ENCODE peak calls at places on chromosomes 2 and 18, in five cellular contexts. One of them, this sample, is unnamed.

GRCh38 chr2:208985644-208986043 is 438.2 kb upstream of the MAP2 start:
- DNase-seq in T-cell: no peak
- DNase-seq in GM20000: no peak
- DNase-seq in stimulated activated CD8-positive, alpha-beta memory T cell treated with anti-CD3 and anti-CD28 coated beads, Interleukin-12 subunit alpha, Interleukin-12 subunit beta, amount 100 ng/mL, for 4 hours: no peak
- DNase-seq in prostate gland: no peak
- DNase-seq in this sample: no peak

GRCh38 chr2:36871068-36871707 is 95.1 kb downstream of the STRN start:
- DNase-seq in GM20000: no peak
- DNase-seq in prostate gland: no peak
- DNase-seq in stimulated activated CD8-positive, alpha-beta memory T cell treated with anti-CD3 and anti-CD28 coated beads, Interleukin-12 subunit alpha, Interleukin-12 subunit beta, amount 100 ng/mL, for 4 hours: no peak
- DNase-seq in T-cell: no peak
- DNase-seq in this sample: no peak

GRCh38 chr2:39243469-39244123 is at the start of gene CDKL4:
- DNase-seq in prostate gland: no peak
- DNase-seq in T-cell: peak
- DNase-seq in stimulated activated CD8-positive, alpha-beta memory T cell treated with anti-CD3 and anti-CD28 coated beads, Interleukin-12 subunit alpha, Interleukin-12 subunit beta, amount 100 ng/mL, for 4 hours: peak
- DNase-seq in GM20000: peak
- DNase-seq in this sample: no peak

GRCh38 chr2:127174176-127174575 is 45.9 kb downstream of the CYP27C1 start:
- DNase-seq in T-cell: no peak
- DNase-seq in stimulated activated CD8-positive, alpha-beta memory T cell treated with anti-CD3 and anti-CD28 coated beads, Interleukin-12 subunit alpha, Interleukin-12 subunit beta, amount 100 ng/mL, for 4 hours: no peak
- DNase-seq in GM20000: peak
- DNase-seq in prostate gland: no peak
- DNase-seq in this sample: no peak

GRCh38 chr18:75643083-75643482 is 215.6 kb upstream of the SMIM21 start:
- DNase-seq in T-cell: no peak
- DNase-seq in GM20000: no peak
- DNase-seq in prostate gland: no peak
- DNase-seq in stimulated activated CD8-positive, alpha-beta memory T cell treated with anti-CD3 and anti-CD28 coated beads, Interleukin-12 subunit alpha, Interleukin-12 subunit beta, amount 100 ng/mL, for 4 hours: no peak
- DNase-seq in this sample: no peak

GRCh38 chr2:67322361-67323001 is 74.7 kb upstream of the ETAA1 start:
- DNase-seq in stimulated activated CD8-positive, alpha-beta memory T cell treated with anti-CD3 and anti-CD28 coated beads, Interleukin-12 subunit alpha, Interleukin-12 subunit beta, amount 100 ng/mL, for 4 hours: no peak
- DNase-seq in GM20000: no peak
- DNase-seq in prostate gland: no peak
- DNase-seq in T-cell: no peak
- DNase-seq in this sample: peak

GRCh38 chr18:58061349-58061748 is 17.3 kb downstream of the NEDD4L start:
- DNase-seq in T-cell: no peak
- DNase-seq in prostate gland: no peak
- DNase-seq in GM20000: no peak
- DNase-seq in stimulated activated CD8-positive, alpha-beta memory T cell treated with anti-CD3 and anti-CD28 coated beads, Interleukin-12 subunit alpha, Interleukin-12 subunit beta, amount 100 ng/mL, for 4 hours: no peak
- DNase-seq in this sample: no peak

GRCh38 chr2:174492963-174493431 is 6.2 kb upstream of the GPR155 start:
- DNase-seq in stimulated activated CD8-positive, alpha-beta memory T cell treated with anti-CD3 and anti-CD28 coated beads, Interleukin-12 subunit alpha, Interleukin-12 subunit beta, amount 100 ng/mL, for 4 hours: peak
- DNase-seq in T-cell: peak
- DNase-seq in GM20000: peak
- DNase-seq in prostate gland: no peak
- DNase-seq in this sample: no peak

GRCh38 chr2:216932806-216933579 is 73.1 kb upstream of the TNP1 start:
- DNase-seq in T-cell: no peak
- DNase-seq in prostate gland: no peak
- DNase-seq in GM20000: no peak
- DNase-seq in stimulated activated CD8-positive, alpha-beta memory T cell treated with anti-CD3 and anti-CD28 coated beads, Interleukin-12 subunit alpha, Interleukin-12 subunit beta, amount 100 ng/mL, for 4 hours: no peak
- DNase-seq in this sample: no peak

GRCh38 chr18:44564922-44565321 is 115.8 kb upstream of the SETBP1 start:
- DNase-seq in prostate gland: peak
- DNase-seq in GM20000: no peak
- DNase-seq in T-cell: no peak
- DNase-seq in stimulated activated CD8-positive, alpha-beta memory T cell treated with anti-CD3 and anti-CD28 coated beads, Interleukin-12 subunit alpha, Interleukin-12 subunit beta, amount 100 ng/mL, for 4 hours: no peak
- DNase-seq in this sample: peak

GRCh38 chr2:113157108-113157896 is 16.5 kb upstream of the PSD4 start:
- DNase-seq in prostate gland: peak
- DNase-seq in stimulated activated CD8-positive, alpha-beta memory T cell treated with anti-CD3 and anti-CD28 coated beads, Interleukin-12 subunit alpha, Interleukin-12 subunit beta, amount 100 ng/mL, for 4 hours: no peak
- DNase-seq in T-cell: peak
- DNase-seq in GM20000: peak
- DNase-seq in this sample: peak

GRCh38 chr2:147288131-147288530 is 556.7 kb upstream of the ACVR2A start:
- DNase-seq in T-cell: peak
- DNase-seq in GM20000: no peak
- DNase-seq in prostate gland: no peak
- DNase-seq in stimulated activated CD8-positive, alpha-beta memory T cell treated with anti-CD3 and anti-CD28 coated beads, Interleukin-12 subunit alpha, Interleukin-12 subunit beta, amount 100 ng/mL, for 4 hours: no peak
- DNase-seq in this sample: no peak

GRCh38 chr2:227406177-227407031 is 18.7 kb upstream of the SCYGR1 start:
- DNase-seq in prostate gland: peak
- DNase-seq in T-cell: no peak
- DNase-seq in stimulated activated CD8-positive, alpha-beta memory T cell treated with anti-CD3 and anti-CD28 coated beads, Interleukin-12 subunit alpha, Interleukin-12 subunit beta, amount 100 ng/mL, for 4 hours: no peak
- DNase-seq in GM20000: peak
- DNase-seq in this sample: peak

GRCh38 chr2:208179028-208179609 is 10.7 kb downstream of the C2orf80 start:
- DNase-seq in stimulated activated CD8-positive, alpha-beta memory T cell treated with anti-CD3 and anti-CD28 coated beads, Interleukin-12 subunit alpha, Interleukin-12 subunit beta, amount 100 ng/mL, for 4 hours: no peak
- DNase-seq in GM20000: no peak
- DNase-seq in T-cell: no peak
- DNase-seq in prostate gland: no peak
- DNase-seq in this sample: no peak

GRCh38 chr2:231133365-231134114 is 8.7 kb upstream of the HTR2B start:
- DNase-seq in prostate gland: no peak
- DNase-seq in stimulated activated CD8-positive, alpha-beta memory T cell treated with anti-CD3 and anti-CD28 coated beads, Interleukin-12 subunit alpha, Interleukin-12 subunit beta, amount 100 ng/mL, for 4 hours: no peak
- DNase-seq in GM20000: no peak
- DNase-seq in T-cell: no peak
- DNase-seq in this sample: no peak